ENCODE peak calls at places on chromosome 22, in four cellular contexts. T, R, M and E are unnamed samples.

GRCh38 chr22:34102633-34103032 is 182.4 kb upstream of the LARGE1 start:
- DNase-seq in M (no peak), R (no peak), T (no peak), E (no peak)

GRCh38 chr22:27107824-27108223 is 450.4 kb downstream of the MIAT start:
- DNase-seq in M (peak), T (no peak), R (peak), E (peak)

GRCh38 chr22:27378343-27378800 is 423.2 kb downstream of the MN1 start:
- DNase-seq in T (no peak), R (no peak), M (no peak), E (no peak)

GRCh38 chr22:19178065-19178658 is 374 bp downstream of the SLC25A1 start:
- DNase-seq in T (peak), M (peak), R (no peak), E (no peak)

GRCh38 chr22:33274214-33274828 is 216.1 kb upstream of the SYN3 start:
- DNase-seq in T (no peak), R (no peak), M (no peak), E (no peak)

GRCh38 chr22:46066691-46067090 is 83.6 kb upstream of the PPARA start:
- DNase-seq in R (no peak), T (peak), M (no peak), E (peak)

GRCh38 chr22:24156146-24156914 is 25.0 kb upstream of the SUSD2 start:
- DNase-seq in T (peak), M (no peak), R (no peak), E (no peak)

GRCh38 chr22:44085743-44086741 is 61.9 kb downstream of the PARVB start:
- DNase-seq in R (peak), M (peak), T (peak), E (no peak)

GRCh38 chr22:17569971-17570511 is 6.7 kb downstream of the SLC25A18 start:
- DNase-seq in T (no peak), R (no peak), M (peak), E (no peak)

DNA sequence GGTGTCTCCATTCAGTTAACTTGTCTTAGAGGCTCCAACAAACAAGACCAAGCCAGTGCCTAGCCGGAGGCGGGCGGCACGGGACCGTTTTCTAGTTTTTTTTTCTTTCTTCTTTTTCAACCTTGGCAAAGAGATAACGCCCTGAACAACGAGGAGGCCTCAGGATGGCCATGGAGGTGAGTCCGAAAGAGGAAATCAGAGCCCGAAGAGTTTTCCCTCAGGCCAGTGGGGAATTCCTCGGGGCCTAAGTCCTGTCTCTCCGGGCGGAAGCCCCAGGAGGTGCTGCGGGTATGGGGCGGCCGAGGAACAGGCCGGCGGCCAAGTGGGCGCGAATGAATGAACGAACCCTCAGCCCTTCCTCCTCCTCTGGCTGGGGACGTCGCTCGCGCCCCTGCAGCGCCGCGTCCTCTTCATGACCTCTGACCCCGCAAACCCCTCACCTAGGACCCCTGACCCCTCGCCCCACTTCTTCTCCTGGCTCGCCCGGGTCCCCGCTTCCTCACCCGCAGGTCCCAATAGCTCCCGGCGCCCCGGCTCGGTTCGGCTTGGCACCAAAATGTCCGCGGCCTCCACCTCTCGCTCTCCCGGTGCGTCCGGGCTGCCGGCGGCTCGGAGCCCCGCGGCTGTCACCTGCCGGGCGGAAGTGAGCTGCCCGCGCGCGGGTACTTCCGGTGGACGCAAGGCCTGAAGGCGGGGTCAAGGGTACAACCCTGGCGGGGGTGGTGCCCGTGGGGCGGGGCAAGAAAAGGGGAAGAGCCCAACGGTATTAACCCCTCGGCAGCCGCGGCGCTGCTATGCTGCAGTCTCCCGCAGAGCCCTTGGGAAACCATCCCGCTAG is at the start of gene AP1B1:
- DNase-seq in M (peak), T (peak), R (peak), E (peak)
- TF ChIP-seq CTCF in M (no peak), T (no peak), R (no peak), E (no peak)

GRCh38 chr22:22799561-22799960 is 88.1 kb upstream of the IGLL5 start:
- DNase-seq in T (no peak), R (no peak), M (peak), E (no peak)

GRCh38 chr22:22803285-22803853 is 84.2 kb upstream of the IGLL5 start:
- DNase-seq in R (no peak), M (no peak), T (no peak), E (no peak)

GRCh38 chr22:22800716-22801115 is 86.9 kb upstream of the IGLL5 start:
- DNase-seq in T (no peak), M (no peak), R (no peak), E (no peak)

GRCh38 chr22:22798716-22799115 is 88.9 kb upstream of the IGLL5 start:
- DNase-seq in T (no peak), M (no peak), R (no peak), E (no peak)

GRCh38 chr22:22802346-22802970 is 85.2 kb upstream of the IGLL5 start:
- DNase-seq in M (no peak), R (no peak), T (no peak), E (no peak)
- TF ChIP-seq CTCF in M (no peak), R (peak), T (no peak), E (peak)

DNA sequence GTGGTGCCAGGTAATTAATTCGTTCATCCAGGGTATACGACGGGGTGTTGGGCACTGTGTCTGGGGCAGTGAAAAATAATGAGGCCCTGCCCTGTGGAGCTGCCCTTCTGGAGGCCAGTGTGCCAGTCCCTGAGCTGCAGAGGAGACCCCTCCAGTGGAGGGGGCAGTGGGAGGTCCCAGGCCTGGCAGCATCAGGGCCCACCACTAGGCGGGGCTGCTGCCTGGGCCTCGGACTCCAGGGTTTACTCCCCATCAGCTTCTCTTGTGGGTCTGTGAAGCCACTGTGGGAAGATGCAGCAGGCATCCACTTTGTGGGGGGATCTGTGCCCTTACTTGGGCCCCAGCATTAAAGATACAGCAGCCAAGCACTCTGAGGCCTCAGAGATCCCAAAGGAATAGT is 17.4 kb upstream of the TMPRSS6 start:
- DNase-seq in T (no peak), R (no peak), M (no peak), E (no peak)
- TF ChIP-seq CTCF in T (peak), R (peak), M (no peak), E (no peak)

GRCh38 chr22:40324468-40325305 is 21.6 kb upstream of the ADSL start:
- DNase-seq in R (no peak), M (no peak), T (no peak), E (no peak)
- TF ChIP-seq CTCF in R (no peak), M (no peak), T (no peak), E (no peak)

DNA sequence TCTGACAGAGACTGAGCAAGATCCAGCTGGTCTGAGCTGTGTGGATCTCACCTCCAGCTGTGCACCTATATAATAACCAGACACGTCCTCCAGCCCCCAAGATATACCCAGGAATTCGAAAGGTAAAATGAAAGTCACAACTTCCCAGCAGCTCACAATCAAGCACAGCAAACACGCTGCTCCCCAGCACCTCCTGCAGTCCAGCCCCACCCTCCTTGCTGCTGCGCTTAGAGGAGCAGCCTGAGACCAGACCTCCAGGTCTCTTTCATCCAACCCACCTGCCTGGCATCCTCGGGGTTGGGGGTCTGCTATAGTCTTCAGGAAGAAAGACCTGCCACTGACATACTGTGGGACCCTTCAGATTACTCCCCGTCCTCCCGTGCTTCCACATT is 3.0 kb upstream of the APOL4 start:
- DNase-seq in R (no peak), M (no peak), T (no peak), E (no peak)
- TF ChIP-seq CTCF in R (no peak), M (no peak), T (no peak), E (no peak)

GRCh38 chr22:31243339-31244043 is 31.4 kb downstream of the LIMK2 start:
- DNase-seq in M (no peak), R (no peak), T (no peak), E (no peak)
- TF ChIP-seq CTCF in M (no peak), R (no peak), T (no peak), E (no peak)